ENCODE peak calls at places on chromosomes 6 and 20, in ten cellular contexts. L, W, A, E, Z, O, Y, T, I and G are unnamed samples.

GRCh38 chr20:44247676-44248419 is 740 bp downstream of the GDAP1L1 start:
- DNase-seq in L (no peak), W (peak), A (peak), E (no peak), Z (no peak), O (peak), Y (peak), T (peak), I (no peak), G (peak)

GRCh38 chr6:169845426-169846285 is 94.2 kb downstream of the ERMARD start:
- DNase-seq in L (no peak), W (no peak), A (no peak), E (no peak), Z (no peak), O (no peak), Y (no peak), T (peak), I (no peak), G (no peak)

GRCh38 chr6:6998194-6998569 is 109.6 kb upstream of the RREB1 start:
- DNase-seq in L (no peak), W (no peak), A (no peak), E (no peak), Z (no peak), O (no peak), Y (no peak), T (no peak), I (no peak), G (peak)

GRCh38 chr6:162509821-162510220 is 217.7 kb downstream of the PRKN start:
- DNase-seq in L (no peak), W (no peak), A (no peak), E (no peak), Z (no peak), O (no peak), Y (no peak), T (no peak), I (no peak), G (no peak)

GRCh38 chr20:24837721-24838456 is 111.2 kb upstream of the CST7 start:
- DNase-seq in L (peak), W (peak), A (no peak), E (no peak), Z (no peak), O (no peak), Y (peak), T (peak), I (no peak), G (no peak)

GRCh38 chr6:153816306-153816845 is 222.7 kb upstream of the OPRM1 start:
- DNase-seq in L (no peak), W (no peak), A (no peak), E (no peak), Z (no peak), O (no peak), Y (no peak), T (no peak), I (no peak), G (no peak)

GRCh38 chr6:161370882-161371281 is 97.0 kb upstream of the AGPAT4 start:
- DNase-seq in L (no peak), W (peak), A (peak), E (peak), Z (peak), O (peak), Y (peak), T (peak), I (peak), G (peak)

GRCh38 chr6:153947817-153948447 is 91.1 kb upstream of the OPRM1 start:
- DNase-seq in L (no peak), W (peak), A (no peak), E (no peak), Z (no peak), O (peak), Y (peak), T (peak), I (peak), G (no peak)

GRCh38 chr6:124974770-124975377 is 12.6 kb downstream of the RNF217 start:
- DNase-seq in L (no peak), W (no peak), A (no peak), E (no peak), Z (no peak), O (no peak), Y (no peak), T (no peak), I (no peak), G (no peak)